ENCODE peak calls at places on chromosomes 4 and X, in six cellular contexts. One of them, this sample, is unnamed. For H3K27me3 and H3K36me3, the result is how much of the 10 kb centered on the place peaks cover.

GRCh38 chr4:8586671-8587468 is 5.7 kb upstream of the CPZ start:
- DNase-seq in breast epithelium: no peak
- DNase-seq in left lung: no peak
- DNase-seq in colonic mucosa: no peak
- DNase-seq in uterus: peak
- DNase-seq in GM23248: no peak
- DNase-seq in this sample: no peak

GRCh38 chrX:49919617-49920016 is 2.8 kb upstream of the CLCN5 start:
- DNase-seq in breast epithelium: no peak
- DNase-seq in left lung: peak
- DNase-seq in colonic mucosa: peak
- DNase-seq in uterus: peak
- DNase-seq in GM23248: peak
- DNase-seq in this sample: peak

GRCh38 chrX:70466968-70467367 is 22.3 kb downstream of the DLG3 start:
- DNase-seq in breast epithelium: no peak
- DNase-seq in left lung: no peak
- DNase-seq in colonic mucosa: no peak
- DNase-seq in uterus: no peak
- DNase-seq in GM23248: no peak
- DNase-seq in this sample: no peak

GRCh38 chrX:102067966-102068723 is 57.3 kb upstream of the TCEAL2 start:
- DNase-seq in breast epithelium: no peak
- DNase-seq in left lung: no peak
- DNase-seq in colonic mucosa: no peak
- DNase-seq in uterus: no peak
- DNase-seq in GM23248: peak
- DNase-seq in this sample: no peak

GRCh38 chr4:148376151-148376550 is 66.1 kb downstream of the NR3C2 start:
- DNase-seq in breast epithelium: peak
- DNase-seq in left lung: peak
- DNase-seq in colonic mucosa: peak
- DNase-seq in uterus: peak
- DNase-seq in GM23248: no peak
- DNase-seq in this sample: peak

GRCh38 chr4:20248155-20248558 is 3.5 kb upstream of the SLIT2 start:
- DNase-seq in breast epithelium: no peak
- DNase-seq in left lung: no peak
- DNase-seq in colonic mucosa: no peak
- DNase-seq in uterus: peak
- DNase-seq in GM23248: peak
- DNase-seq in this sample: peak

GRCh38 chr4:46937493-46937892 is 28.4 kb upstream of the COX7B2 start:
- DNase-seq in breast epithelium: no peak
- DNase-seq in left lung: no peak
- DNase-seq in colonic mucosa: no peak
- DNase-seq in uterus: no peak
- DNase-seq in GM23248: peak
- DNase-seq in this sample: no peak

GRCh38 chrX:12984629-12985303 is 9.9 kb downstream of the TMSB4X start:
- DNase-seq in breast epithelium: peak
- DNase-seq in left lung: no peak
- DNase-seq in colonic mucosa: no peak
- DNase-seq in uterus: peak
- DNase-seq in GM23248: peak
- DNase-seq in this sample: peak

GRCh38 chrX:136999021-136999420 is 34.8 kb downstream of the GPR101 start:
- DNase-seq in breast epithelium: no peak
- DNase-seq in left lung: no peak
- DNase-seq in colonic mucosa: no peak
- DNase-seq in uterus: no peak
- DNase-seq in GM23248: peak
- DNase-seq in this sample: no peak

DNA sequence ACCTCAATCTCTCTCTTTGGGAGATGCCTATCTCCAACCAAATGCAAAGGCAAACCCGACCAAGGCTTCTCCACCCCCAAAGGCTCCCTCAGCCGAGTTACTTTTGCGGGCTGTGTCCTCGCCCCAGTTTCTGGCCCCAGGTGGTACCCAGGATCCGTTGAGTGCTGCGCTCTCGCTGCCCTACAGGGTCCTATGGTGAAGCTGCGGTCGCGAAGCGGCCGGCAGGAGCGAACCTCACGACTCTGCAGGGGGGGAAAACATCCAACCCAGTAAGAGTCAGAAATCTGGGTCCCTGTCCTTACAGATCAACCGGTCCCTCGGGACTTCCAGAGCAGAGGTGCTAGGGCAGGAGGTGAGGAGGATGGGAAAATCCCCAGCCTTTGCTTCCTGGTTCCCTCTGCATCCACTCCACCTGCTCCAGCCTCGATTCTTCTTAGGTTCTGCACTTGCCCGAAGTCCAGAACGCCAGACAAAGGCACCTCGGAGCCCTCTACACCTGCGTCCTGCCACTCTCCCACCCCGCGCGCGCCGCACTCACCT is 463 bp downstream of the HS3ST1 start:
- DNase-seq in breast epithelium: no peak
- DNase-seq in left lung: no peak
- DNase-seq in colonic mucosa: no peak
- DNase-seq in uterus: no peak
- DNase-seq in GM23248: no peak
- DNase-seq in this sample: no peak
- H3K4me3 ChIP-seq in breast epithelium: peak
- H3K4me3 ChIP-seq in left lung: peak
- H3K4me3 ChIP-seq in colonic mucosa: peak
- H3K4me3 ChIP-seq in uterus: peak
- H3K4me3 ChIP-seq in GM23248: no peak
- H3K4me3 ChIP-seq in this sample: peak

GRCh38 chr4:183908284-183908683 is 3.2 kb downstream of the STOX2 start:
- DNase-seq in breast epithelium: no peak
- DNase-seq in left lung: no peak
- DNase-seq in colonic mucosa: no peak
- DNase-seq in uterus: no peak
- DNase-seq in GM23248: no peak
- DNase-seq in this sample: no peak

GRCh38 chr4:183905081-183905592 is at the start of gene STOX2:
- DNase-seq in breast epithelium: peak
- DNase-seq in left lung: peak
- DNase-seq in colonic mucosa: peak
- DNase-seq in uterus: peak
- DNase-seq in GM23248: peak
- DNase-seq in this sample: peak

GRCh38 chr4:183905593-183906485 is 732 bp downstream of the STOX2 start:
- DNase-seq in breast epithelium: no peak
- DNase-seq in left lung: no peak
- DNase-seq in colonic mucosa: peak
- DNase-seq in uterus: no peak
- DNase-seq in GM23248: peak
- DNase-seq in this sample: peak

GRCh38 chr4:183906736-183907651 is 1.9 kb downstream of the STOX2 start:
- DNase-seq in breast epithelium: no peak
- DNase-seq in left lung: no peak
- DNase-seq in colonic mucosa: no peak
- DNase-seq in uterus: no peak
- DNase-seq in GM23248: peak
- DNase-seq in this sample: peak

DNA sequence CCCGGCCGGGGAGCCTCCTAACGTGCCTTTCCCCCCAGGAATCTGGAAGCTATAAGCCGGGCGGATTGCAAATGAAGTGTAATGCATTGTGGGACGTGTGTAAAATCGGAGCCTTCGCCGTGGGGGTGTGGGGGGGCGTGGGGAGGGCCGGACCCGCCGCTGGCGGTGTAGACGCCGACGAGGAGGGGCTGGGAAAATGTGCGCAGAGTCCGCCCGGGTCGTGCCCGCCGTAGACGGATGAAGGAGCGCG is 1.3 kb downstream of the STOX2 start:
- DNase-seq in breast epithelium: no peak
- DNase-seq in left lung: no peak
- DNase-seq in colonic mucosa: no peak
- DNase-seq in uterus: no peak
- DNase-seq in GM23248: no peak
- DNase-seq in this sample: peak
- H3K27me3 ChIP-seq in breast epithelium: under half
- H3K27me3 ChIP-seq in left lung: under half
- H3K27me3 ChIP-seq in colonic mucosa: under half
- H3K27me3 ChIP-seq in uterus: under half
- H3K27me3 ChIP-seq in GM23248: under half
- H3K27me3 ChIP-seq in this sample: under half

DNA sequence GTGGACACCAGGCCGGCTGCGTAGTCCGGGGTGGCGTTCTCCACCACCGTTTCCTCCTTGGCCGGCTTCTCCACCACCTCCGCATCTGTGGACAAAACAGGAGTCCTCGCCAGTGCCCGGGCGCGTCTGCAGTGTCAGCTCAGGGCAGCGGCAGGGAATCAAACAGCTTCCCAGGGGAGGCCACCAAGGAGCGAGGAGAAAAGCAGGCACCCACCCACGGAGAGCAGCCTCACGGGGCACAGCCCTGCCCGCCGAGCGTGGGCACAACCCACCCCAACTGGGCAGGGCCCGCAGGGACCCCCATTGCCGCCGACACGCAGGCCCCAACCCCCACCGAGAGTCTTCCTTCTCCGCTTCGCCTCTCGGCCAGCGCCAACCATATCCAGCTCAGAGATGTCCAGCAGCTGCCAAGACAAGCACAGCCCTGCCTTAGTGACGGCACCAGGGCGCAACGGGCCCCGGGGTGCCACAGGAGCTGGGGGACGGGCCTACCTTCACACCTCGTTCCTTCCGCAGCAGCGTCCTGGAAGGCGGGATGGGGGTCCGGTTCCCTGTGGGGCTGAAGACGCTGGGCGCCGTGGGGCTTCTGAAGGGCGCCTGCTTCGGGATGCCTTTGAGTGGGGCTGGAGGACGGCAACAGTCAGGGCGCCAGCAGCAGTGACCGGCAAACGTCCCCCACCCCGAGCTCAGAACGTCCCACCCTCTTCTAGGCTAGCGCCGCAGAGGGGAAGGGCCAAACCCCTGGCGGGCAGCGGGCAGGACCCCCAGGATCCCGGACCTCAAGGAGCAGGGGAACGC is 22.8 kb downstream of the NELFA start:
- DNase-seq in breast epithelium: no peak
- DNase-seq in left lung: peak
- DNase-seq in colonic mucosa: no peak
- DNase-seq in uterus: no peak
- DNase-seq in GM23248: no peak
- DNase-seq in this sample: no peak
- H3K36me3 ChIP-seq in breast epithelium: under half
- H3K36me3 ChIP-seq in left lung: under half
- H3K36me3 ChIP-seq in colonic mucosa: under half
- H3K36me3 ChIP-seq in uterus: under half
- H3K36me3 ChIP-seq in GM23248: under half
- H3K36me3 ChIP-seq in this sample: under half

DNA sequence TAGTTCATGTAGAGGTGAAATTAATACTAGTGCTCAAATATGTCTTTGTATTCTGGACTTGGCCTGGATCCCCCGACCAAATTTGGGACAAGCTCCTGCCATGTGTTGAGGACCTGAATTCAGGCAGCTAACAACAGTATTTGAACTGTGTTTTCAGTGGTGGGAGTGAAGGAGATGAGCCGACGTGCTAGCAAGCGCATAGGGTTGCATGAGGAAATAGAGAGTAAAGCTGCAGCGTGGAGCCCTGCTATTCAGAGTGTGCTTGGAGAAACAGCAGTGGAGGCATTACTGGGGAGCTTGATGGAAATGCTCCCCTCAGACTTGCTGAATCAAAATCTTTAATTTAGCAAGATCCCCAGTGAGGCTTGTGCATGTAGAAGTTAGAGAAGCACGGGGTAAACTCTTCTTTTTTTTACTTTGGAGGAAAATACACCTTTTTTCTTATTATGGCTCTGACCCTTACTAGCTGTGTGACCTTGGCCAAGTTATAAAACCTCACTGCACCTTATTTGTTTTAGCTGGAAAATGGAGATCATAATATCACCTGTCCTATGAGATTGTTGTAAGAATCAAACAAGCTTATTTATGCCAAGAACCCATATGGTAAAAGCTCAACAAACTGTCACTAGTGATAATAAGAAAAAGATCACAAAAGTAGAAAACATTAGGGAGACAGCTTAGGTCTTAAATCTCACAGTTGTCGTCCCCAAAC is 126.5 kb downstream of the PTTG2 start:
- DNase-seq in breast epithelium: no peak
- DNase-seq in left lung: no peak
- DNase-seq in colonic mucosa: no peak
- DNase-seq in uterus: no peak
- DNase-seq in GM23248: no peak
- DNase-seq in this sample: no peak
- H3K4me3 ChIP-seq in breast epithelium: no peak
- H3K4me3 ChIP-seq in left lung: no peak
- H3K4me3 ChIP-seq in colonic mucosa: no peak
- H3K4me3 ChIP-seq in uterus: no peak
- H3K4me3 ChIP-seq in GM23248: no peak
- H3K4me3 ChIP-seq in this sample: no peak

This sample was measured in MG63.